ENCODE peak calls at places on chromosomes 13 and 19, in eight cellular contexts. M, S, J, R, Y, K, B and O are unnamed samples.

GRCh38 chr19:1065606-1066109 is 1.3 kb upstream of the ARHGAP45 start:
- DNase-seq in R (no peak), Y (no peak), K (peak), S (peak), J (no peak), B (no peak), M (no peak), O (no peak)

GRCh38 chr13:109288151-109288709 is 498.2 kb downstream of the IRS2 start:
- DNase-seq in R (no peak), J (no peak), M (no peak), K (no peak), Y (no peak), B (no peak), S (no peak), O (no peak)

GRCh38 chr19:18765224-18765623 is 25.9 kb downstream of the COMP start:
- DNase-seq in R (no peak), B (no peak), K (no peak), J (no peak), M (no peak), S (peak), Y (no peak), O (no peak)

GRCh38 chr13:47168086-47168485 is 271.2 kb upstream of the HTR2A start:
- DNase-seq in R (no peak), Y (peak), J (no peak), M (no peak), K (no peak), S (no peak), B (no peak), O (no peak)

GRCh38 chr19:16628984-16629691 is 1.1 kb upstream of the MED26 start:
- DNase-seq in K (peak), B (no peak), Y (peak), M (no peak), S (peak), R (peak), J (no peak), O (no peak)

GRCh38 chr19:28606269-28607032 is 606.5 kb downstream of the UQCRFS1 start:
- DNase-seq in K (no peak), Y (no peak), S (no peak), R (no peak), J (peak), B (no peak), M (no peak), O (no peak)

GRCh38 chr19:2475018-2475701 is 767 bp upstream of the GADD45B start:
- DNase-seq in S (peak), M (peak), J (peak), Y (peak), R (no peak), K (peak), B (no peak), O (peak)

GRCh38 chr13:110652231-110652730 is 36.9 kb downstream of the NAXD start:
- DNase-seq in R (no peak), S (no peak), Y (no peak), K (peak), J (no peak), M (no peak), B (no peak), O (no peak)

GRCh38 chr19:7211191-7211988 is 82.8 kb downstream of the INSR start:
- DNase-seq in J (no peak), R (no peak), B (no peak), Y (peak), S (no peak), M (no peak), K (no peak), O (no peak)

GRCh38 chr19:33407140-33407551 is 33.6 kb downstream of the CEBPG start:
- DNase-seq in M (no peak), J (no peak), K (no peak), B (no peak), R (no peak), S (no peak), Y (no peak), O (no peak)
- TF ChIP-seq CTCF in M (peak), J (no peak), K (no peak), B (no peak), R (no peak), S (no peak), Y (no peak), O (peak)

GRCh38 chr13:98092888-98093287 is 50.0 kb upstream of the FARP1 start:
- DNase-seq in Y (no peak), S (no peak), K (no peak), R (no peak), M (no peak), J (no peak), B (no peak), O (no peak)

GRCh38 chr13:98089826-98090225 is 53.1 kb upstream of the FARP1 start:
- DNase-seq in R (no peak), J (no peak), K (no peak), Y (peak), B (no peak), S (no peak), M (no peak), O (no peak)

GRCh38 chr13:98083936-98084335 is 59.0 kb upstream of the FARP1 start:
- DNase-seq in B (no peak), S (no peak), K (no peak), M (no peak), R (no peak), Y (peak), J (no peak), O (no peak)

GRCh38 chr13:98094678-98095266 is 48.1 kb upstream of the FARP1 start:
- DNase-seq in B (no peak), M (no peak), S (no peak), R (no peak), J (no peak), Y (no peak), K (no peak), O (no peak)

GRCh38 chr13:98089246-98089645 is 53.6 kb upstream of the FARP1 start:
- DNase-seq in S (no peak), M (no peak), Y (peak), B (no peak), J (no peak), R (no peak), K (no peak), O (no peak)
- TF ChIP-seq CTCF in S (no peak), M (no peak), Y (no peak), B (no peak), J (no peak), R (no peak), K (no peak), O (no peak)

DNA sequence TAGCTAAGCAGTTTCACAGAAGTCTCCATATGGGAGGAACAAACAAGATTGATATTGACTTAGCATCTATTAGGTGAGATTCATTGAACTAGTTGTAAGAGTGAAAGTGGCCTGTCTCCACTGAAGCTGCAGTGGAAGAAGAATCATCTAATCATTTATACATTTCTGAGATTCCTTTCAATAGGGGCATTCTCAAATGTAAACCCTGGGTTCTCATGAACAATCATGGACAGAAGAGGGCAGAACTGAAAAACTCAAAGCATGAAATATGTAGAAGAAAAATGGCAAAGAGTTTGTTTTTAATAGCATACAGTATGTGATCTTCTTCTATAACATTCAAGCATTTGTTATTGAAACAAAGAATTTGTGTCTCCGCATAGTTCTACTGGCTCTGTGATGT is 17.6 kb upstream of the POSTN start:
- DNase-seq in M (no peak), K (no peak), S (no peak), R (no peak), Y (no peak), J (no peak), B (no peak), O (no peak)
- TF ChIP-seq CTCF in M (no peak), K (no peak), S (no peak), R (no peak), Y (no peak), J (no peak), B (no peak), O (no peak)

DNA sequence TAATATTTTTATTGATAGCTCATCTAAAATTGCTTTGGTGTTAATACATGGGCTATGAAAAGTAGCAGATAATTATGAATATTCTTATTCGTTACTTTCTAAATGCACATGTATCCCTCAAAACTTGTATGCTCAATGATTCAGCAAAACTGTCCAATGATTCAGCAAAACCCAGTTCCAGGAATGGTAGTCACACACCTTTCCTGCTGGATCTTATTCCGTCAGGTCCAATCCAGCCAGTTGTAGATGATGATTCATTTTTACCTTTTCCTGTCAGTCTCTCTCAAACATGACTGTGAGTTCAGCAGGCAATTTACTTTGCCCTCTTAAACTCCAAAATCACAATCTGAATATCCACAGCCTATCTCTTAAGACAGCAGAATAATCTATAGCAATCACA is 1082.6 kb downstream of the EFNB2 start:
- DNase-seq in R (no peak), S (no peak), M (no peak), B (no peak), K (no peak), J (no peak), Y (no peak), O (no peak)
- TF ChIP-seq CTCF in R (no peak), S (no peak), M (no peak), B (no peak), K (no peak), J (no peak), Y (no peak), O (no peak)

GRCh38 chr13:43787518-43787891 is 733 bp upstream of the ENOX1 start:
- DNase-seq in K (no peak), Y (no peak), S (no peak), J (no peak), M (no peak), R (no peak), B (no peak), O (no peak)

GRCh38 chr13:43786766-43787517 is at the start of gene ENOX1:
- DNase-seq in K (peak), S (peak), R (no peak), Y (peak), B (no peak), J (no peak), M (no peak), O (no peak)

GRCh38 chr13:43785681-43786471 is 896 bp downstream of the ENOX1 start:
- DNase-seq in M (peak), J (no peak), Y (peak), K (peak), B (peak), S (peak), R (no peak), O (no peak)

GRCh38 chr13:43786472-43786765 is 353 bp downstream of the ENOX1 start:
- DNase-seq in R (no peak), B (no peak), K (no peak), J (no peak), S (no peak), Y (no peak), M (no peak), O (no peak)

DNA sequence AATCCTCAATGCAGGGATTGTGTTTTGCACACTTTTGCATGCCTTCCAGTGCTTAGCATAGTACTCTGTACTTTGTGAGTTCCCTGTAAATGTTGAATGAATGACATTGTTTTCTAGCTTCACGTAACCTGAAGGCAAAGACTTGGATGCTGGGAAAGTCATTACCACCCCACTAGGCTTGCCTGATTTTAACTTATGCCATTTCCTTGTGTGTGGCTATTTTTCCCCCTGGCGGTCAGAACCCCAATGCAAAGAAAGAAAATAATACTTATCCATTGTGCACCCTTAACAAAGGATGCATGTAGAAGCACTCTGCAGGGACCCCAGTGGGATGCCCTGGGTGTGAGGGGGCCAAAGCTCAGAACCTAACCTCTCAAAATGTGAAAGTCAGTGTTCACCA is 1.2 kb upstream of the ENOX1 start:
- DNase-seq in S (no peak), R (no peak), K (no peak), M (no peak), B (no peak), J (no peak), Y (peak), O (no peak)
- TF ChIP-seq CTCF in S (no peak), R (no peak), K (peak), M (peak), B (peak), J (no peak), Y (peak), O (no peak)

DNA sequence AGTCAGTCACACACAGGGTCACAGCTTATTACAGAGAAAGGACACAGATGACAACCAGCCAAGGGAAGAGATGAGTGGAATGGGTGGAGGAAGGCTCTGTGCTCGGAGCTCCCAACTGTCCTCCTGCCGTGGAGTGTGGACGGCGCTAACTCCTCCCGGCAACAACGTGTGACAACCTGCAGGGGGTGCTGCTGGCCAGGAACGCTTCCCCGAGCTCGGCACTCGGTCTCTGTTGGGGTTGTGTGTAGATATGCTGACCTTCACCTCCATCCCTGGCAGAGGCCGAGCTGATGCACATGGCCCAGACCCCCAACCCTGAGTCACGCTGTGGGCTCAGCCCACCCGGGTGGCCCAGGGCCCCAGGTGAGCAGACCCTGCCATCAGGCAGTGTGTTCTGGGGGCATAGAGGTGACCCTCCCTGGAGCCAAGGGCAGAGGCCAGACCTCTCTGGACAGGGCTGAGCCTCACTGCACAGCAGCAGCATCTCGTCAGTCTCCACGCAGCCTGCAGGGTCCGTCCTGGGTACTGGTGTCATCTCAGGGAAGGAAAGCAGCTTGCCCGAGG is 14.1 kb downstream of the ZNF444 start:
- DNase-seq in S (no peak), R (no peak), M (no peak), K (no peak), B (no peak), Y (no peak), J (peak), O (no peak)
- TF ChIP-seq CTCF in S (no peak), R (no peak), M (no peak), K (peak), B (no peak), Y (peak), J (peak), O (no peak)

DNA sequence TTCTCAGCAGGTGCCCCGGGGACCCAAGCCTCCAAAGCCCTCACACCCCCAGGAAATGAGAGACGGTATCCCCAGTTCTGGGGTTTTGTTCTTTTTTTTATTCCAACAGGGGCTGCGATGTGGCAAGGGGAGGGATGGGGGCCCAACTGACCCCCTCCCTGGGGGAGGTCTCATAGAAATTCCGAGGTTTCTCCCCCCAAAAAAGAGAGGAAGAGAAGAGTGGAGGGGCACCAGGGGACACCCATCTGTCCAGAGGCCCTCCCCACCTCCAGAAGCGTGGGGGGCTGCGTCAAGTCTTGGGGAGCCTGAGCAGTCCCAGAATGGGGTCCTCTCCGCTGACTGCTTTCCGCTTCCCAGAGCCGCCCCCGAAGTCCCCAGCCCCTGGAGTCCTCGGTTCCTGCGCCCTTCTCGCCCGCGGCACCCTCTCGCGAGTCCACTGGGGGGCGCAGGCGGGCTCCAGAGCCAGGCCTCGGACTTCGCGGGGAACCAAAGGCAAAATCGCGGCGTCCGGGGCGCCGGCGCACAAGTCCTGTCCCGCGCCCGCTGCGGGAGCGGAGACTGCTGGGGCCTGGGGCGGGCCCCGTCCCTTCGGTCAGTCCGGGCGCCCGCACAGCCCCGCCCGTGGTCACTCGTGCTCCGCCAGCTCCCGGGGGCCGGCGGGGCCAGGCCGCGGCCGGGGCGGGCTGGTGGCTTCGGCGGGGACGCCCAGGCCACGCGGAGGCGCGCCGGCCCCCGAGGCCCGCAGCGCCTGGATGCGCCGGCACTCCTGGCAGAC is 4.4 kb upstream of the ATP1A3 start:
- DNase-seq in J (peak), R (no peak), K (peak), Y (peak), S (peak), B (no peak), M (no peak), O (no peak)
- TF ChIP-seq CTCF in J (peak), R (peak), K (peak), Y (peak), S (peak), B (peak), M (peak), O (peak)

DNA sequence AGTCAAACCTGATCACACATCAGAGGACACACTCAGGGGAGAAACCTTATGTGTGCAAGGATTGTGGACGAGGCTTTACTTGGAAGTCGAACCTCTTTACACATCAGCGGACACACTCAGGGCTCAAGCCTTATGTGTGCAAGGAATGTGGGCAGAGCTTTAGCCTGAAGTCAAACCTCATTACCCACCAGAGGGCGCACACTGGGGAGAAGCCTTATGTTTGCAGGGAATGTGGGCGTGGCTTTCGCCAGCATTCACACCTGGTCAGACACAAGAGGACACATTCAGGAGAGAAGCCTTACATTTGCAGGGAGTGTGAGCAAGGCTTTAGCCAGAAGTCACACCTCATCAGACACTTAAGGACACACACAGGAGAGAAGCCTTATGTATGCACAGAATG is 8.2 kb upstream of the ZNF527 start:
- DNase-seq in Y (peak), B (no peak), K (no peak), M (no peak), R (no peak), S (peak), J (peak), O (no peak)
- TF ChIP-seq CTCF in Y (peak), B (no peak), K (no peak), M (no peak), R (no peak), S (no peak), J (no peak), O (no peak)

GRCh38 chr19:15280915-15281683 is 48.9 kb upstream of the EPHX3 start:
- DNase-seq in B (peak), S (peak), K (peak), M (no peak), R (no peak), J (no peak), Y (peak), O (no peak)
- TF ChIP-seq CTCF in B (no peak), S (no peak), K (no peak), M (peak), R (peak), J (no peak), Y (peak), O (no peak)

GRCh38 chr19:47225746-47226425 is 5.1 kb downstream of the BBC3 start:
- DNase-seq in J (peak), S (peak), M (peak), Y (peak), R (peak), K (peak), B (peak), O (peak)
- TF ChIP-seq CTCF in J (no peak), S (peak), M (peak), Y (no peak), R (peak), K (peak), B (no peak), O (peak)